ENCODE peak calls at places on chromosomes 16 and 17, in eight cellular contexts. One of them, this sample, is unnamed.

GRCh38 chr17:28065706-28066105 is 23.2 kb downstream of the NLK start:
- DNase-seq in GM10248: no peak
- DNase-seq in choroid plexus epithelial cell: no peak
- DNase-seq in D721Med: no peak
- DNase-seq in cardiac muscle cell: peak
- DNase-seq in psoas muscle: no peak
- DNase-seq in epithelial cell of proximal tubule: no peak
- DNase-seq in GM12865: no peak
- DNase-seq in this sample: no peak

GRCh38 chr16:4064950-4065352 is 51.3 kb downstream of the ADCY9 start:
- DNase-seq in epithelial cell of proximal tubule: no peak
- DNase-seq in D721Med: no peak
- DNase-seq in choroid plexus epithelial cell: no peak
- DNase-seq in GM10248: no peak
- DNase-seq in psoas muscle: no peak
- DNase-seq in cardiac muscle cell: no peak
- DNase-seq in GM12865: no peak
- DNase-seq in this sample: no peak

GRCh38 chr16:1338119-1338730 is 4.8 kb downstream of the BAIAP3 start:
- DNase-seq in epithelial cell of proximal tubule: no peak
- DNase-seq in cardiac muscle cell: no peak
- DNase-seq in GM10248: no peak
- DNase-seq in psoas muscle: no peak
- DNase-seq in choroid plexus epithelial cell: no peak
- DNase-seq in D721Med: peak
- DNase-seq in GM12865: peak
- DNase-seq in this sample: peak

GRCh38 chr17:42180922-42181850 is at the start of gene KCNH4:
- DNase-seq in cardiac muscle cell: peak
- DNase-seq in epithelial cell of proximal tubule: no peak
- DNase-seq in choroid plexus epithelial cell: peak
- DNase-seq in psoas muscle: peak
- DNase-seq in GM10248: peak
- DNase-seq in GM12865: peak
- DNase-seq in D721Med: peak
- DNase-seq in this sample: peak

GRCh38 chr17:66739553-66739952 is 95.4 kb upstream of the CACNG5 start:
- DNase-seq in GM12865: no peak
- DNase-seq in choroid plexus epithelial cell: no peak
- DNase-seq in psoas muscle: no peak
- DNase-seq in GM10248: no peak
- DNase-seq in cardiac muscle cell: no peak
- DNase-seq in D721Med: no peak
- DNase-seq in epithelial cell of proximal tubule: no peak
- DNase-seq in this sample: no peak

GRCh38 chr16:2498085-2498484 is 15.7 kb upstream of the ATP6V0C start:
- DNase-seq in choroid plexus epithelial cell: no peak
- DNase-seq in D721Med: no peak
- DNase-seq in GM10248: no peak
- DNase-seq in GM12865: no peak
- DNase-seq in cardiac muscle cell: no peak
- DNase-seq in epithelial cell of proximal tubule: no peak
- DNase-seq in psoas muscle: no peak
- DNase-seq in this sample: no peak

GRCh38 chr17:41407226-41407625 is 9.8 kb upstream of the KRT31 start:
- DNase-seq in epithelial cell of proximal tubule: no peak
- DNase-seq in psoas muscle: no peak
- DNase-seq in GM12865: no peak
- DNase-seq in choroid plexus epithelial cell: no peak
- DNase-seq in D721Med: no peak
- DNase-seq in GM10248: no peak
- DNase-seq in cardiac muscle cell: no peak
- DNase-seq in this sample: no peak

GRCh38 chr17:35245196-35245486 is 2.3 kb downstream of the SLFN5 start:
- DNase-seq in GM12865: no peak
- DNase-seq in choroid plexus epithelial cell: peak
- DNase-seq in epithelial cell of proximal tubule: peak
- DNase-seq in D721Med: no peak
- DNase-seq in cardiac muscle cell: peak
- DNase-seq in psoas muscle: no peak
- DNase-seq in GM10248: no peak
- DNase-seq in this sample: no peak

GRCh38 chr17:55157165-55157564 is 107.6 kb upstream of the HLF start:
- DNase-seq in GM12865: no peak
- DNase-seq in epithelial cell of proximal tubule: peak
- DNase-seq in psoas muscle: no peak
- DNase-seq in cardiac muscle cell: peak
- DNase-seq in GM10248: no peak
- DNase-seq in D721Med: no peak
- DNase-seq in choroid plexus epithelial cell: peak
- DNase-seq in this sample: no peak

GRCh38 chr16:2963074-2963610 is 933 bp upstream of the KREMEN2 start:
- DNase-seq in choroid plexus epithelial cell: no peak
- DNase-seq in epithelial cell of proximal tubule: no peak
- DNase-seq in GM12865: no peak
- DNase-seq in GM10248: no peak
- DNase-seq in D721Med: no peak
- DNase-seq in cardiac muscle cell: no peak
- DNase-seq in psoas muscle: no peak
- DNase-seq in this sample: peak

GRCh38 chr17:79087428-79088143 is 13.0 kb downstream of the ENGASE start:
- DNase-seq in epithelial cell of proximal tubule: no peak
- DNase-seq in D721Med: peak
- DNase-seq in GM10248: peak
- DNase-seq in choroid plexus epithelial cell: peak
- DNase-seq in cardiac muscle cell: peak
- DNase-seq in GM12865: peak
- DNase-seq in psoas muscle: peak
- DNase-seq in this sample: peak

GRCh38 chr16:77437859-77438258 is 3.0 kb upstream of the ADAMTS18 start:
- DNase-seq in cardiac muscle cell: peak
- DNase-seq in D721Med: no peak
- DNase-seq in psoas muscle: no peak
- DNase-seq in GM12865: no peak
- DNase-seq in GM10248: no peak
- DNase-seq in epithelial cell of proximal tubule: no peak
- DNase-seq in choroid plexus epithelial cell: peak
- DNase-seq in this sample: no peak

GRCh38 chr17:73641779-73642580 is 2.3 kb downstream of the SDK2 start:
- DNase-seq in epithelial cell of proximal tubule: no peak
- DNase-seq in choroid plexus epithelial cell: no peak
- DNase-seq in GM12865: no peak
- DNase-seq in D721Med: no peak
- DNase-seq in psoas muscle: peak
- DNase-seq in GM10248: no peak
- DNase-seq in cardiac muscle cell: no peak
- DNase-seq in this sample: no peak

GRCh38 chr17:4201231-4201630 is 58.2 kb downstream of the CYB5D2 start:
- DNase-seq in cardiac muscle cell: no peak
- DNase-seq in GM10248: no peak
- DNase-seq in D721Med: no peak
- DNase-seq in choroid plexus epithelial cell: no peak
- DNase-seq in GM12865: no peak
- DNase-seq in epithelial cell of proximal tubule: no peak
- DNase-seq in psoas muscle: no peak
- DNase-seq in this sample: no peak

GRCh38 chr17:60664022-60664421 is 13.6 kb upstream of the BCAS3 start:
- DNase-seq in D721Med: no peak
- DNase-seq in psoas muscle: no peak
- DNase-seq in GM10248: no peak
- DNase-seq in choroid plexus epithelial cell: no peak
- DNase-seq in GM12865: no peak
- DNase-seq in epithelial cell of proximal tubule: no peak
- DNase-seq in cardiac muscle cell: no peak
- DNase-seq in this sample: no peak

GRCh38 chr16:30018731-30019158 is 4.3 kb upstream of the C16orf92 start:
- DNase-seq in D721Med: no peak
- DNase-seq in epithelial cell of proximal tubule: no peak
- DNase-seq in GM12865: no peak
- DNase-seq in cardiac muscle cell: no peak
- DNase-seq in choroid plexus epithelial cell: peak
- DNase-seq in GM10248: no peak
- DNase-seq in psoas muscle: no peak
- DNase-seq in this sample: no peak

GRCh38 chr17:17661134-17661533 is 20.1 kb upstream of the RAI1 start:
- DNase-seq in epithelial cell of proximal tubule: no peak
- DNase-seq in D721Med: no peak
- DNase-seq in GM10248: no peak
- DNase-seq in GM12865: no peak
- DNase-seq in choroid plexus epithelial cell: no peak
- DNase-seq in psoas muscle: no peak
- DNase-seq in cardiac muscle cell: no peak
- DNase-seq in this sample: no peak

GRCh38 chr16:24568392-24568791 is 29.0 kb downstream of the RBBP6 start:
- DNase-seq in D721Med: no peak
- DNase-seq in GM12865: no peak
- DNase-seq in psoas muscle: no peak
- DNase-seq in choroid plexus epithelial cell: peak
- DNase-seq in cardiac muscle cell: peak
- DNase-seq in epithelial cell of proximal tubule: no peak
- DNase-seq in GM10248: no peak
- DNase-seq in this sample: no peak

GRCh38 chr17:82281502-82282238 is 8.2 kb upstream of the CSNK1D start:
- DNase-seq in psoas muscle: peak
- DNase-seq in D721Med: no peak
- DNase-seq in epithelial cell of proximal tubule: peak
- DNase-seq in GM10248: no peak
- DNase-seq in choroid plexus epithelial cell: no peak
- DNase-seq in GM12865: no peak
- DNase-seq in cardiac muscle cell: no peak
- DNase-seq in this sample: no peak

GRCh38 chr17:32265192-32265895 is at the start of gene RHBDL3:
- DNase-seq in cardiac muscle cell: no peak
- DNase-seq in psoas muscle: no peak
- DNase-seq in GM10248: no peak
- DNase-seq in D721Med: peak
- DNase-seq in GM12865: no peak
- DNase-seq in epithelial cell of proximal tubule: no peak
- DNase-seq in choroid plexus epithelial cell: no peak
- DNase-seq in this sample: peak

GRCh38 chr17:51676691-51677487 is 416.5 kb downstream of the UTP18 start:
- DNase-seq in GM10248: no peak
- DNase-seq in epithelial cell of proximal tubule: no peak
- DNase-seq in GM12865: no peak
- DNase-seq in D721Med: no peak
- DNase-seq in choroid plexus epithelial cell: no peak
- DNase-seq in psoas muscle: no peak
- DNase-seq in cardiac muscle cell: no peak
- DNase-seq in this sample: no peak

GRCh38 chr16:1966460-1966859 is at the start of gene RNF151:
- DNase-seq in cardiac muscle cell: no peak
- DNase-seq in GM12865: no peak
- DNase-seq in D721Med: no peak
- DNase-seq in epithelial cell of proximal tubule: no peak
- DNase-seq in choroid plexus epithelial cell: no peak
- DNase-seq in psoas muscle: no peak
- DNase-seq in GM10248: no peak
- DNase-seq in this sample: no peak

GRCh38 chr16:626787-627457 is 3.9 kb upstream of the WFIKKN1 start:
- DNase-seq in GM12865: no peak
- DNase-seq in choroid plexus epithelial cell: peak
- DNase-seq in cardiac muscle cell: peak
- DNase-seq in epithelial cell of proximal tubule: peak
- DNase-seq in D721Med: no peak
- DNase-seq in GM10248: no peak
- DNase-seq in psoas muscle: peak
- DNase-seq in this sample: no peak

GRCh38 chr16:11183035-11183812 is 72.8 kb downstream of the SOCS1 start:
- DNase-seq in GM12865: peak
- DNase-seq in D721Med: no peak
- DNase-seq in cardiac muscle cell: no peak
- DNase-seq in GM10248: peak
- DNase-seq in choroid plexus epithelial cell: no peak
- DNase-seq in epithelial cell of proximal tubule: no peak
- DNase-seq in psoas muscle: no peak
- DNase-seq in this sample: peak
- TF ChIP-seq CTCF in GM12865: peak
- TF ChIP-seq CTCF in D721Med: no peak
- TF ChIP-seq CTCF in cardiac muscle cell: no peak
- TF ChIP-seq CTCF in GM10248: peak
- TF ChIP-seq CTCF in choroid plexus epithelial cell: no peak
- TF ChIP-seq CTCF in epithelial cell of proximal tubule: peak
- TF ChIP-seq CTCF in psoas muscle: no peak
- TF ChIP-seq CTCF in this sample: no peak

DNA sequence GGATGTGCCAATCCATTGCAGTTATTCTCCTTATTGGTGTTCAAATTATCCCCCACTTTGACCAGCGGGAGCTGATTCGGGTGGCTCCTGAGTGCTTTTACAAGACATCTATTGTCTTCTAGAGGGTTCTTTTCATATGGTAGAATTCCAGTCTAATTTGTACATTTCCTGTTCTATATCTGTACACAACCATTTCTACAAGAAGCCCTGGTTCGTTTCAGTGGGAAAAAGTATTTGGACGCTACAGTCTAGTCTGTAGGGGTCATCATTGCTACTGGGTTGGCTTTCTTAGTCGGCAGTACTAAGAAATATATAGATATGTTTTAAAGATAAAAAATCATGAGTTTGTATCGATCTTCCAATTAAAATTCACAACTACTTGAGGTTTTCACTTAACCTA is 262.6 kb downstream of the MAP2K6 start:
- DNase-seq in cardiac muscle cell: no peak
- DNase-seq in GM10248: no peak
- DNase-seq in choroid plexus epithelial cell: peak
- DNase-seq in psoas muscle: no peak
- DNase-seq in GM12865: no peak
- DNase-seq in epithelial cell of proximal tubule: no peak
- DNase-seq in D721Med: no peak
- DNase-seq in this sample: no peak
- TF ChIP-seq CTCF in cardiac muscle cell: no peak
- TF ChIP-seq CTCF in GM10248: no peak
- TF ChIP-seq CTCF in choroid plexus epithelial cell: peak
- TF ChIP-seq CTCF in psoas muscle: peak
- TF ChIP-seq CTCF in GM12865: no peak
- TF ChIP-seq CTCF in epithelial cell of proximal tubule: peak
- TF ChIP-seq CTCF in D721Med: peak
- TF ChIP-seq CTCF in this sample: no peak

GRCh38 chr17:67785122-67785477 is 40.2 kb upstream of the BPTF start:
- DNase-seq in GM12865: no peak
- DNase-seq in epithelial cell of proximal tubule: no peak
- DNase-seq in GM10248: no peak
- DNase-seq in cardiac muscle cell: no peak
- DNase-seq in psoas muscle: no peak
- DNase-seq in choroid plexus epithelial cell: no peak
- DNase-seq in D721Med: no peak
- DNase-seq in this sample: no peak

GRCh38 chr17:67784364-67785121 is 40.8 kb upstream of the BPTF start:
- DNase-seq in GM12865: peak
- DNase-seq in D721Med: no peak
- DNase-seq in psoas muscle: no peak
- DNase-seq in cardiac muscle cell: no peak
- DNase-seq in choroid plexus epithelial cell: no peak
- DNase-seq in GM10248: no peak
- DNase-seq in epithelial cell of proximal tubule: no peak
- DNase-seq in this sample: no peak

GRCh38 chr17:67779098-67779672 is 46.1 kb upstream of the BPTF start:
- DNase-seq in epithelial cell of proximal tubule: no peak
- DNase-seq in GM12865: peak
- DNase-seq in GM10248: peak
- DNase-seq in choroid plexus epithelial cell: peak
- DNase-seq in cardiac muscle cell: peak
- DNase-seq in D721Med: peak
- DNase-seq in psoas muscle: peak
- DNase-seq in this sample: peak
- TF ChIP-seq CTCF in epithelial cell of proximal tubule: peak
- TF ChIP-seq CTCF in GM12865: peak
- TF ChIP-seq CTCF in GM10248: peak
- TF ChIP-seq CTCF in choroid plexus epithelial cell: peak
- TF ChIP-seq CTCF in cardiac muscle cell: peak
- TF ChIP-seq CTCF in D721Med: peak
- TF ChIP-seq CTCF in psoas muscle: no peak
- TF ChIP-seq CTCF in this sample: peak

GRCh38 chr16:67431077-67431804 is at the start of gene HSD11B2:
- DNase-seq in GM12865: no peak
- DNase-seq in psoas muscle: peak
- DNase-seq in D721Med: no peak
- DNase-seq in epithelial cell of proximal tubule: no peak
- DNase-seq in choroid plexus epithelial cell: peak
- DNase-seq in cardiac muscle cell: peak
- DNase-seq in GM10248: no peak
- DNase-seq in this sample: peak
- TF ChIP-seq CTCF in GM12865: no peak
- TF ChIP-seq CTCF in psoas muscle: no peak
- TF ChIP-seq CTCF in D721Med: no peak
- TF ChIP-seq CTCF in epithelial cell of proximal tubule: no peak
- TF ChIP-seq CTCF in choroid plexus epithelial cell: no peak
- TF ChIP-seq CTCF in cardiac muscle cell: no peak
- TF ChIP-seq CTCF in GM10248: no peak
- TF ChIP-seq CTCF in this sample: no peak